ENCODE peak calls at places on chromosome 7, in six cellular contexts. A is cardiac septum; L is T-cell; H is osteocyte; Z is stimulated activated naive CD8-positive, alpha-beta T cell treated with anti-CD3 and anti-CD28 coated beads, Interleukin-15, Interleukin-2, amounts not matched to agents 100 U/mL and 50 U/mL, for 24 hours; K is astrocyte of the spinal cord. N is an unnamed sample.
A peak's percentile ranks its signal among the peaks of the same experiment; 100 is the strongest.

GRCh38 chr7:141071855-141072547 is 1.9 kb upstream of the TMEM178B start:
- DNase-seq in A (no peak), L (no peak), H (no peak), Z (no peak), K (no peak), N (no peak)

GRCh38 chr7:143487566-143487965 is 9.9 kb downstream of the TAS2R41 start:
- DNase-seq in A (no peak), L (no peak), H (no peak), Z (no peak), K (no peak), N (peak; percentile 63)

GRCh38 chr7:107232568-107233090 is 63.8 kb downstream of the HBP1 start:
- DNase-seq in A (no peak), L (no peak), H (no peak), Z (no peak), K (peak; percentile 77), N (no peak)

GRCh38 chr7:112986256-112987031 is 100.2 kb downstream of the GPR85 start:
- DNase-seq in A (no peak), L (no peak), H (no peak), Z (no peak), K (peak; percentile 50), N (no peak)

GRCh38 chr7:129864042-129864441 is 88.7 kb downstream of the UBE2H start:
- DNase-seq in A (no peak), L (no peak), H (no peak), Z (no peak), K (peak; percentile 28), N (no peak)

GRCh38 chr7:7895754-7896153 is 72.8 kb upstream of the GLCCI1 start:
- DNase-seq in A (no peak), L (no peak), H (no peak), Z (no peak), K (no peak), N (no peak)

GRCh38 chr7:96973986-96974385 is 31.4 kb upstream of the DLX6 start:
- DNase-seq in A (no peak), L (no peak), H (no peak), Z (no peak), K (peak; percentile 64), N (no peak)

GRCh38 chr7:85622059-85622458 is 435.2 kb upstream of the SEMA3D start:
- DNase-seq in A (no peak), L (no peak), H (no peak), Z (no peak), K (no peak), N (no peak)

GRCh38 chr7:74037609-74038008 is 9.6 kb downstream of the ELN start:
- DNase-seq in A (no peak), L (no peak), H (no peak), Z (no peak), K (no peak), N (no peak)

GRCh38 chr7:353746-354325 is 63.9 kb downstream of the FOXL3 start:
- DNase-seq in A (no peak), L (no peak), H (no peak), Z (no peak), K (peak; percentile 39), N (no peak)

GRCh38 chr7:123797673-123798526 is 47.1 kb upstream of the HYAL4 start:
- DNase-seq in A (no peak), L (no peak), H (no peak), Z (no peak), K (peak; percentile 91), N (no peak)

GRCh38 chr7:19133891-19134290 is 11.3 kb downstream of the FERD3L start:
- DNase-seq in A (no peak), L (no peak), H (no peak), Z (no peak), K (no peak), N (no peak)

GRCh38 chr7:82230826-82231581 is 212.6 kb downstream of the CACNA2D1 start:
- DNase-seq in A (no peak), L (no peak), H (no peak), Z (no peak), K (no peak), N (no peak)

GRCh38 chr7:50662059-50662689 is 97.0 kb upstream of the DDC start:
- DNase-seq in A (no peak), L (peak; percentile 5), H (peak; percentile 42), Z (no peak), K (no peak), N (peak; percentile 58)

GRCh38 chr7:38413784-38414183 is 140.3 kb upstream of the TARP start:
- DNase-seq in A (no peak), L (no peak), H (no peak), Z (no peak), K (no peak), N (no peak)

GRCh38 chr7:106615808-106616691 is 44.9 kb downstream of the CCDC71L start:
- DNase-seq in A (no peak), L (no peak), H (no peak), Z (no peak), K (no peak), N (no peak)

GRCh38 chr7:128155100-128155763 is 85.8 kb upstream of the LEP start:
- DNase-seq in A (no peak), L (no peak), H (no peak), Z (no peak), K (no peak), N (no peak)

GRCh38 chr7:81299711-81300110 is 380.9 kb upstream of the SEMA3C start:
- DNase-seq in A (no peak), L (no peak), H (no peak), Z (no peak), K (no peak), N (no peak)

GRCh38 chr7:74028321-74028812 is 394 bp downstream of the ELN start:
- DNase-seq in A (no peak), L (no peak), H (no peak), Z (no peak), K (no peak), N (no peak)

GRCh38 chr7:15684036-15684815 is 2.3 kb downstream of the MEOX2 start:
- DNase-seq in A (no peak), L (no peak), H (no peak), Z (no peak), K (no peak), N (no peak)

GRCh38 chr7:137626469-137627067 is 220.2 kb downstream of the DGKI start:
- DNase-seq in A (no peak), L (no peak), H (no peak), Z (peak; percentile 49), K (peak; percentile 56), N (no peak)

GRCh38 chr7:45911311-45911710 is 9.8 kb downstream of the IGFBP3 start:
- DNase-seq in A (no peak), L (no peak), H (no peak), Z (no peak), K (no peak), N (no peak)